ENCODE peak calls at places on chromosome 14, in five cellular contexts. One of them, this sample, is unnamed.

GRCh38 chr14:39140170-39140569 is 26.0 kb downstream of the GEMIN2 start:
- DNase-seq in spleen: no peak
- DNase-seq in AG04450: no peak
- DNase-seq in GM23338: peak
- DNase-seq in Peyer's patch: no peak
- DNase-seq in this sample: no peak

GRCh38 chr14:51654549-51654879 is 2.8 kb downstream of the FRMD6 start:
- DNase-seq in GM23338: no peak
- DNase-seq in AG04450: no peak
- DNase-seq in Peyer's patch: no peak
- DNase-seq in spleen: no peak
- DNase-seq in this sample: no peak

GRCh38 chr14:62734831-62735230 is 310.4 kb downstream of the KCNH5 start:
- DNase-seq in Peyer's patch: no peak
- DNase-seq in spleen: no peak
- DNase-seq in GM23338: no peak
- DNase-seq in AG04450: no peak
- DNase-seq in this sample: no peak

GRCh38 chr14:64117671-64118402 is 176.3 kb downstream of the ESR2 start:
- DNase-seq in Peyer's patch: no peak
- DNase-seq in GM23338: no peak
- DNase-seq in AG04450: no peak
- DNase-seq in spleen: no peak
- DNase-seq in this sample: no peak

GRCh38 chr14:64119535-64119934 is 174.6 kb downstream of the ESR2 start:
- DNase-seq in GM23338: no peak
- DNase-seq in Peyer's patch: no peak
- DNase-seq in AG04450: no peak
- DNase-seq in spleen: no peak
- DNase-seq in this sample: no peak

GRCh38 chr14:79841433-79841832 is 369.9 kb downstream of the DIO2 start:
- DNase-seq in GM23338: no peak
- DNase-seq in Peyer's patch: no peak
- DNase-seq in AG04450: no peak
- DNase-seq in spleen: no peak
- DNase-seq in this sample: no peak

GRCh38 chr14:86779416-86779815 is 1213.6 kb downstream of the GALC start:
- DNase-seq in spleen: no peak
- DNase-seq in AG04450: no peak
- DNase-seq in Peyer's patch: no peak
- DNase-seq in GM23338: no peak
- DNase-seq in this sample: no peak

GRCh38 chr14:96265387-96265786 is 9.4 kb downstream of the BDKRB1 start:
- DNase-seq in GM23338: no peak
- DNase-seq in spleen: no peak
- DNase-seq in AG04450: no peak
- DNase-seq in Peyer's patch: no peak
- DNase-seq in this sample: no peak

GRCh38 chr14:84825481-84825880 is 704.5 kb upstream of the FLRT2 start:
- DNase-seq in spleen: no peak
- DNase-seq in GM23338: no peak
- DNase-seq in Peyer's patch: no peak
- DNase-seq in AG04450: no peak
- DNase-seq in this sample: no peak

GRCh38 chr14:30669594-30669993 is 47.5 kb downstream of the SCFD1 start:
- DNase-seq in GM23338: no peak
- DNase-seq in Peyer's patch: no peak
- DNase-seq in AG04450: no peak
- DNase-seq in spleen: no peak
- DNase-seq in this sample: no peak

GRCh38 chr14:69996197-69996596 is 117.0 kb downstream of the SMOC1 start:
- DNase-seq in spleen: no peak
- DNase-seq in AG04450: no peak
- DNase-seq in GM23338: no peak
- DNase-seq in Peyer's patch: no peak
- DNase-seq in this sample: no peak

GRCh38 chr14:39417014-39417413 is 15.2 kb downstream of the FBXO33 start:
- DNase-seq in AG04450: no peak
- DNase-seq in GM23338: peak
- DNase-seq in spleen: no peak
- DNase-seq in Peyer's patch: no peak
- DNase-seq in this sample: no peak

GRCh38 chr14:75702107-75702506 is 41.1 kb downstream of the TTLL5 start:
- DNase-seq in GM23338: no peak
- DNase-seq in spleen: no peak
- DNase-seq in Peyer's patch: no peak
- DNase-seq in AG04450: no peak
- DNase-seq in this sample: no peak

GRCh38 chr14:63524537-63525155 is 18.5 kb downstream of the PPP2R5E start:
- DNase-seq in AG04450: no peak
- DNase-seq in Peyer's patch: peak
- DNase-seq in spleen: no peak
- DNase-seq in GM23338: no peak
- DNase-seq in this sample: no peak

GRCh38 chr14:47278233-47278842 is 397.1 kb downstream of the MDGA2 start:
- DNase-seq in spleen: no peak
- DNase-seq in AG04450: no peak
- DNase-seq in GM23338: peak
- DNase-seq in Peyer's patch: no peak
- DNase-seq in this sample: no peak

GRCh38 chr14:59777006-59777579 is 93.5 kb downstream of the RTN1 start:
- DNase-seq in Peyer's patch: no peak
- DNase-seq in spleen: no peak
- DNase-seq in AG04450: no peak
- DNase-seq in GM23338: no peak
- DNase-seq in this sample: no peak

GRCh38 chr14:68268719-68269118 is 449.1 kb downstream of the RAD51B start:
- DNase-seq in AG04450: no peak
- DNase-seq in Peyer's patch: no peak
- DNase-seq in GM23338: no peak
- DNase-seq in spleen: no peak
- DNase-seq in this sample: no peak

GRCh38 chr14:29937116-29937515 is 9.5 kb upstream of the PRKD1 start:
- DNase-seq in Peyer's patch: no peak
- DNase-seq in GM23338: no peak
- DNase-seq in AG04450: no peak
- DNase-seq in spleen: no peak
- DNase-seq in this sample: no peak

GRCh38 chr14:30569216-30569902 is 10.4 kb downstream of the G2E3 start:
- DNase-seq in GM23338: peak
- DNase-seq in AG04450: no peak
- DNase-seq in Peyer's patch: no peak
- DNase-seq in spleen: no peak
- DNase-seq in this sample: no peak

GRCh38 chr14:74462993-74463392 is 30.1 kb downstream of the NPC2 start:
- DNase-seq in AG04450: no peak
- DNase-seq in GM23338: no peak
- DNase-seq in Peyer's patch: no peak
- DNase-seq in spleen: no peak
- DNase-seq in this sample: no peak

GRCh38 chr14:57390806-57391562 is 598 bp downstream of the NAA30 start:
- DNase-seq in AG04450: no peak
- DNase-seq in spleen: peak
- DNase-seq in Peyer's patch: peak
- DNase-seq in GM23338: peak
- DNase-seq in this sample: peak

GRCh38 chr14:23915559-23915958 is 38.0 kb upstream of the DHRS4 start:
- DNase-seq in AG04450: no peak
- DNase-seq in spleen: no peak
- DNase-seq in GM23338: no peak
- DNase-seq in Peyer's patch: no peak
- DNase-seq in this sample: no peak

GRCh38 chr14:80390911-80391310 is 179.6 kb upstream of the DIO2 start:
- DNase-seq in AG04450: no peak
- DNase-seq in spleen: no peak
- DNase-seq in GM23338: peak
- DNase-seq in Peyer's patch: no peak
- DNase-seq in this sample: no peak

GRCh38 chr14:54730156-54730961 is 163.4 kb downstream of the SAMD4A start:
- DNase-seq in AG04450: no peak
- DNase-seq in spleen: no peak
- DNase-seq in GM23338: no peak
- DNase-seq in Peyer's patch: peak
- DNase-seq in this sample: no peak

GRCh38 chr14:20934148-20934762 is 21.0 kb upstream of the RNASE2 start:
- DNase-seq in AG04450: no peak
- DNase-seq in GM23338: peak
- DNase-seq in Peyer's patch: no peak
- DNase-seq in spleen: peak
- DNase-seq in this sample: peak

GRCh38 chr14:102966681-102967505 is 44.4 kb downstream of the AMN start:
- DNase-seq in spleen: peak
- DNase-seq in Peyer's patch: no peak
- DNase-seq in AG04450: no peak
- DNase-seq in GM23338: no peak
- DNase-seq in this sample: no peak

GRCh38 chr14:95256011-95256775 is 63.5 kb downstream of the CLMN start:
- DNase-seq in AG04450: no peak
- DNase-seq in Peyer's patch: no peak
- DNase-seq in spleen: no peak
- DNase-seq in GM23338: no peak
- DNase-seq in this sample: no peak

GRCh38 chr14:74941676-74942097 is 13.7 kb downstream of the PGF start:
- DNase-seq in GM23338: no peak
- DNase-seq in AG04450: no peak
- DNase-seq in Peyer's patch: peak
- DNase-seq in spleen: peak
- DNase-seq in this sample: peak

GRCh38 chr14:60303745-60304144 is 54.7 kb downstream of the PPM1A start:
- DNase-seq in GM23338: no peak
- DNase-seq in AG04450: no peak
- DNase-seq in spleen: no peak
- DNase-seq in Peyer's patch: no peak
- DNase-seq in this sample: no peak

GRCh38 chr14:96538663-96539317 is 36.6 kb downstream of the PAPOLA start:
- DNase-seq in spleen: no peak
- DNase-seq in AG04450: no peak
- DNase-seq in Peyer's patch: no peak
- DNase-seq in GM23338: no peak
- DNase-seq in this sample: no peak

GRCh38 chr14:92553456-92553855 is 39.9 kb downstream of the RIN3 start:
- DNase-seq in spleen: no peak
- DNase-seq in Peyer's patch: no peak
- DNase-seq in AG04450: no peak
- DNase-seq in GM23338: peak
- DNase-seq in this sample: no peak

GRCh38 chr14:96062010-96062409 is 22.8 kb downstream of the C14orf132 start:
- DNase-seq in AG04450: no peak
- DNase-seq in Peyer's patch: no peak
- DNase-seq in spleen: peak
- DNase-seq in GM23338: no peak
- DNase-seq in this sample: no peak

DNA sequence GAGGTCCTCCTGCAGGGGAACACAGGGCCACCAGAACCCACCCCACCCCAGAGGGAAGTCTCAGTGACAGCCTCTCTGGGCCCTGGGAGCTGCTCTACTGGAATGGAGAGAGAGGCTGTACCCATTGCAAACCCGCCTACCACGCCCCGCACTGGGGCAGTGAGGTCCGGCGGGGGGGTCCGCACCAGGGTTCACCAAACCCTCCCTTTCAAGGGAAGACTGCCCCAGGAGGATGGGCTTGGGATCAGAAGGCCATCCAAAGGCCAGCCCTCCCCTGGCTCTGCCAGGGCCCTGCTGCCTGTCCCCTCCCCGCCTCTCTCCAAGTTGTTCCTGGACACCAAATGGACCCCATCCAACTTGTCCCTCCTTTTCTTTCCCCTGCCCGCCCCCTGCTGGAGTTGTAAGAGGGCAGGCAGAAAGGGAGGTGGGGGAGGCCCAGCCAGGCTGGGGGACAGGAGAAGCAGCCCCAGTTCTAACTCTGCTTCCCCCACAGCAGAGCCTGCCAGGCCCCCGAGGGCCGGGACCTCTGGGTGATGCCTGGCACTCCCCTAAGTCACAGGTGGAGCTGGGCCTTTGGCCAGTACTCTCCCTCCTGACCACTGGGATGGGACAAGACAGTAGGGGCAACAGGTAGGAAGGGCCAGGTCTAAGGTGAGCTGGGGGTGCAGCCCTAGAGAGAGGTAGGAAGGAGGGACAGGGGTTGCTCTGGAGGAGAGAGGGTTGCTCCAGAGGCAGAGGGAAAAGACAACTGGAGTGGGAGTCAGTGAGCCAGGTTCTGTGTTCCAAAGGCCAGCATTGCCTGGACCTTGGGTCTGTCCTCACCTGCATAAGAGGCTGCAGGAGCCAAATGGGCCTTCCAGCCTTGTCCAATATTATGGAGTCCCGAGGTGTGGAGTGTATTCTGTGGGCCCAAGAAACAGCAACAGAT is 3.2 kb upstream of the DIO3 start:
- DNase-seq in Peyer's patch: no peak
- DNase-seq in spleen: peak
- DNase-seq in AG04450: no peak
- DNase-seq in GM23338: peak
- DNase-seq in this sample: no peak
- TF ChIP-seq CTCF in Peyer's patch: no peak
- TF ChIP-seq CTCF in spleen: no peak
- TF ChIP-seq CTCF in AG04450: no peak
- TF ChIP-seq CTCF in GM23338: no peak
- TF ChIP-seq CTCF in this sample: peak

GRCh38 chr14:90429764-90430163 is 32.9 kb downstream of the CALM1 start:
- DNase-seq in Peyer's patch: no peak
- DNase-seq in AG04450: no peak
- DNase-seq in GM23338: no peak
- DNase-seq in spleen: no peak
- DNase-seq in this sample: no peak
- H3K27ac ChIP-seq in Peyer's patch: no peak
- H3K27ac ChIP-seq in AG04450: no peak
- H3K27ac ChIP-seq in GM23338: no peak
- H3K27ac ChIP-seq in spleen: peak
- H3K27ac ChIP-seq in this sample: no peak

DNA sequence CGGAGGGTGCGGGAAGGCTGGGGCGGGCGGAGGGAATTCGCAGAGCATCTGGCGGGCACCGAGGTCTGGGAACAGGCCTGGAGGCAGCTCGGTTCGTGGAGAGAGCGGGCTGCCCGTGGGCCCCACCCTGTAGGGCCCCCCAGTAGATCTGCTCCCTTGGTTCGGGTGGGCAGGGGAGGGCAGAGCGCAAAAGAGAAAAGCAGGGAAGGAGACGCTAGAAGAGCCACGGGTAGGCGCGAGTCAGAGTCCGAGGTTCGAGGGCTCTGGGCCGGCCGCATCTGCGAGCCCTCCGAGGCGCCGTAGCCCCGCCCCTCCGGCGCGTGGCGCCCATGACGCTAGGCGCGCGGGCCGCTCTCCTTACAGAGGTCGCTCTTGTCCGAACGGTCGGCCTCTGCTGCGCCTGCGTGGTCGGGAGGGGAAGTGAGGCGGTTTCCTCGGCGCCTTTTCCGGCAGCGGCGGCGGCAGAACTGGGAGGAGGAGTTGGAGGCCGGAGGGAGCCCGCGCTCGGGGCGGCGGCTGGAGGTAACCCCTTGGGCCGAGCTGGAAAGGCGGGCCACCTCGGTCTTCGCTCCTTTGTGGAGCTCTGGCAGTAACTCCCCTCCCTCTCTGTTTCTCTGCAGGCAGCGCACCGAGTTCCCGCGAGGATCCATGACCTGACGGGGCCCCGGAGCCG is at the start of gene ARF6:
- DNase-seq in GM23338: peak
- DNase-seq in Peyer's patch: peak
- DNase-seq in AG04450: peak
- DNase-seq in spleen: peak
- DNase-seq in this sample: peak
- TF ChIP-seq CTCF in GM23338: no peak
- TF ChIP-seq CTCF in Peyer's patch: no peak
- TF ChIP-seq CTCF in AG04450: peak
- TF ChIP-seq CTCF in spleen: peak
- TF ChIP-seq CTCF in this sample: peak

GRCh38 chr14:105213396-105213795 is 32.3 kb upstream of the NUDT14 start:
- DNase-seq in Peyer's patch: no peak
- DNase-seq in AG04450: no peak
- DNase-seq in GM23338: no peak
- DNase-seq in spleen: no peak
- DNase-seq in this sample: no peak
- H3K27ac ChIP-seq in Peyer's patch: no peak
- H3K27ac ChIP-seq in AG04450: no peak
- H3K27ac ChIP-seq in GM23338: no peak
- H3K27ac ChIP-seq in spleen: no peak
- H3K27ac ChIP-seq in this sample: no peak

This sample was measured in upper lobe of right lung.